ENCODE peak calls at places on chromosome 21, in five cellular contexts. One of them, this sample, is unnamed.

GRCh38 chr21:33762798-33763572 is 120.7 kb downstream of the ITSN1 start:
- DNase-seq in K562: no peak
- DNase-seq in A549: no peak
- DNase-seq in HepG2: no peak
- DNase-seq in IMR-90: peak; percentile 24
- DNase-seq in this sample: no peak

GRCh38 chr21:43686811-43687565 is 27.6 kb downstream of the RRP1B start:
- DNase-seq in K562: no peak
- DNase-seq in A549: no peak
- DNase-seq in HepG2: no peak
- DNase-seq in IMR-90: no peak
- DNase-seq in this sample: no peak

GRCh38 chr21:17709266-17709611 is 96.5 kb upstream of the BTG3 start:
- DNase-seq in K562: no peak
- DNase-seq in A549: no peak
- DNase-seq in HepG2: no peak
- DNase-seq in IMR-90: no peak
- DNase-seq in this sample: no peak

GRCh38 chr21:14734191-14734590 is 188.1 kb upstream of the SAMSN1 start:
- DNase-seq in K562: no peak
- DNase-seq in A549: no peak
- DNase-seq in HepG2: no peak
- DNase-seq in IMR-90: no peak
- DNase-seq in this sample: no peak

GRCh38 chr21:25487046-25487594 is 120.2 kb downstream of the MRPL39 start:
- DNase-seq in K562: no peak
- DNase-seq in A549: no peak
- DNase-seq in HepG2: no peak
- DNase-seq in IMR-90: no peak
- DNase-seq in this sample: no peak

GRCh38 chr21:43645414-43645891 is 13.8 kb downstream of the HSF2BP start:
- DNase-seq in K562: no peak
- DNase-seq in A549: peak; percentile 90
- DNase-seq in HepG2: peak; percentile 58
- DNase-seq in IMR-90: peak; percentile 82
- DNase-seq in this sample: no peak

GRCh38 chr21:25421327-25422028 is 185.8 kb downstream of the MRPL39 start:
- DNase-seq in K562: no peak
- DNase-seq in A549: peak; percentile 14
- DNase-seq in HepG2: no peak
- DNase-seq in IMR-90: peak; percentile 68
- DNase-seq in this sample: peak; percentile 15

GRCh38 chr21:33560965-33561364 is 18.1 kb downstream of the SON start:
- DNase-seq in K562: no peak
- DNase-seq in A549: no peak
- DNase-seq in HepG2: no peak
- DNase-seq in IMR-90: no peak
- DNase-seq in this sample: no peak

GRCh38 chr21:26167593-26167992 is 3.0 kb downstream of the APP start:
- DNase-seq in K562: no peak
- DNase-seq in A549: no peak
- DNase-seq in HepG2: no peak
- DNase-seq in IMR-90: no peak
- DNase-seq in this sample: no peak

GRCh38 chr21:33543505-33544129 is 779 bp downstream of the SON start:
- DNase-seq in K562: no peak
- DNase-seq in A549: no peak
- DNase-seq in HepG2: no peak
- DNase-seq in IMR-90: no peak
- DNase-seq in this sample: no peak

GRCh38 chr21:16082038-16082816 is 352.4 kb downstream of the USP25 start:
- DNase-seq in K562: no peak
- DNase-seq in A549: peak; percentile 13
- DNase-seq in HepG2: no peak
- DNase-seq in IMR-90: peak; percentile 22
- DNase-seq in this sample: no peak
- TF ChIP-seq MAFK in K562: no peak
- TF ChIP-seq MAFK in A549: no peak
- TF ChIP-seq MAFK in HepG2: no peak
- TF ChIP-seq MAFK in IMR-90: no peak
- TF ChIP-seq MAFK in this sample: no peak

GRCh38 chr21:35428489-35428888 is 379.4 kb upstream of the RUNX1 start:
- DNase-seq in K562: no peak
- DNase-seq in A549: no peak
- DNase-seq in HepG2: no peak
- DNase-seq in IMR-90: no peak
- DNase-seq in this sample: no peak
- TF ChIP-seq MAFK in K562: no peak
- TF ChIP-seq MAFK in A549: no peak
- TF ChIP-seq MAFK in HepG2: no peak
- TF ChIP-seq MAFK in IMR-90: no peak
- TF ChIP-seq MAFK in this sample: no peak

DNA sequence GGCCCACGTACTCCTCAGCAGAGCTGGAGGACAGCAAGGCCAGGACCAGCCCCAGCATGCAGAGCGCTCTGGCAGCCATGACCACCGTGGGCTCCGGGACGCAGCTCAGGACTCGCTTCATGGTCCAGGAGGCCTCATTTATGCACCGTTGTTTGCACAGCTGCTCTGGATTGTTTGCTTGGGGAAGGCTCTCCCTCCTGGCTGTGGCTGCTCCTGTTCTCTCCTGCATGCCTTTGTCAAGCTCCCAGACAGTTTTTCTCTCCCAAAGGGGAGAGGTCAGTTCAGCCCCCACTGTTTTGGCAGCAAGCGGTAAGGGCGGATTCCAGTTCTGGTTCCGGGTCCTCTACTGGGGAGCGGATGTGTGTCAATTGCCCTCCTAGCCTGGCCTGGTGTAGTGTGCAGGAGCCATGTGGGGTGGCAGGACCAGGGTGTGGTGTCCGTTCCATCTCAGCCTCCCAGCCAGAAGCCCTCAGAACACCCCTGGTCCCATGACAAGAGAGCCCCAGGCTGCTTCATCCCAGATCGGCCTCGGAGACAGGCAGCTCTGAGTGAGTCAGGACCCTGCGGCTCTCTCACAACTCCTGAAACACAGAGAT is at the start of gene TFF3:
- DNase-seq in K562: no peak
- DNase-seq in A549: peak; percentile 6
- DNase-seq in HepG2: peak; percentile 84
- DNase-seq in IMR-90: no peak
- DNase-seq in this sample: no peak
- TF ChIP-seq MAFK in K562: no peak
- TF ChIP-seq MAFK in A549: no peak
- TF ChIP-seq MAFK in HepG2: no peak
- TF ChIP-seq MAFK in IMR-90: no peak
- TF ChIP-seq MAFK in this sample: no peak

DNA sequence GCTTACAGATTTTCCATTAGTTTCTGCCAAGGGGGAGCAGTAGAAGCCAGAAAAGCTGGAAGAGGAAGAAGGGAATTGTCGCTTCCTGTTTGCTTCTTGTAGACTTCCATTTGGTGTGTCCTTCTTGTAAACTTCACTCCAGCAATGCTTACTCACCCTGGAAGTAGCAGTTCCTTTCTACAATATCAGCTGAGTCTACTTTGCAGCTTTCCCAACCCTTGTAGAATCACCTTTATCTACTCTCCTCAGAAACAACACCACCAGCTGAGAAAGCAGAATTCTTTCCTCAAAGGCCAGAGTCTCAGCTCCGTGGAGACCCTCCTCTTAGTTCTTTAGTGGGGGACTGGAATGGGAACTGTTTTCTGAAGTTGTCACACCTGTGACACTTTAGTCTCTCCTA is 1136.7 kb upstream of the TMPRSS15 start:
- DNase-seq in K562: no peak
- DNase-seq in A549: no peak
- DNase-seq in HepG2: no peak
- DNase-seq in IMR-90: no peak
- DNase-seq in this sample: no peak
- TF ChIP-seq MAFK in K562: no peak
- TF ChIP-seq MAFK in A549: no peak
- TF ChIP-seq MAFK in HepG2: no peak
- TF ChIP-seq MAFK in IMR-90: no peak
- TF ChIP-seq MAFK in this sample: no peak

DNA sequence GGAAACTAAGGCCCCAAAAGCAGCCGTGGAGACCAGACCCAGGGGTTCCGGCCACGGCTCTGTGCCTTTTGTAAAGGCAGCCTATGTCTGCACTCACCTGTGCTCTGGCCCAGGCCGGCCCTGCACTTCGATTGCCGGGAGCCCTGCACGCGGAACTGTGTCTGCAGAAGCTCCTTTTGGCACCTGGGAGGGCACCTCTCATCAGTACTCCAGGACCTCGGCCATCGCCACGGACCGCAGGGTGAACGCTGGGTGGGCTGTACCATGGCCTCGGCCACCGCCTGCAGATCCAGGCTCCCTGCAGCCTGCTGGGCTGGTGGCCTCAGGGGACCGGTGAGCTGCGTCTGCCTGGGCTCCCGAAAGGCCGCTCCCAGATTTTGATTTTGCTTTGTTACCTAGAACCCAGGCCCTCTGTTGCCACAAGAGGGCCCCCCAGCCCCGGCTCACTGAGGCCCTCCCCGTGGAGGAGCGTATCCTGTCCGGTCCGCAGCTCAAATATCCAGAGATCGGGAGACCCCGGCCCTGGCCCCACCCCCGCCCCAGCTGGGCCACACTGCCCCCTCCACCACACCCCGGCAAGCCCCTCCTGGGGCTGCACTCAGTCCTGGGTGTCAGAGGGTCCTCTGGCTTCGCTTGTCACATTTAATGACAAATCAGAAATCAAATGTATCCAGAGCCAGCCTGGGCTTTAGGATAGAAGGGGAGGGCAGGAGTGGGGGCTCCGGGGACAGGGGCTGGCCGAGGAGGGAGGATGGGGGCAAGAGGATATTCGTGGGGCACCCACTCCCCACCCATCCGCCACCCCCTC is 60.2 kb upstream of the PDE9A start:
- DNase-seq in K562: peak; percentile 91
- DNase-seq in A549: peak; percentile 42
- DNase-seq in HepG2: peak; percentile 48
- DNase-seq in IMR-90: peak; percentile 26
- DNase-seq in this sample: peak; percentile 85
- TF ChIP-seq MAFK in K562: no peak
- TF ChIP-seq MAFK in A549: no peak
- TF ChIP-seq MAFK in HepG2: no peak
- TF ChIP-seq MAFK in IMR-90: no peak
- TF ChIP-seq MAFK in this sample: no peak

GRCh38 chr21:32521736-32522360 is 63.5 kb downstream of the TCP10L start:
- DNase-seq in K562: no peak
- DNase-seq in A549: no peak
- DNase-seq in HepG2: no peak
- DNase-seq in IMR-90: no peak
- DNase-seq in this sample: no peak

GRCh38 chr21:32516729-32517649 is 68.3 kb downstream of the TCP10L start:
- DNase-seq in K562: no peak
- DNase-seq in A549: peak; percentile 25
- DNase-seq in HepG2: no peak
- DNase-seq in IMR-90: peak; percentile 99
- DNase-seq in this sample: no peak

GRCh38 chr21:32520885-32521735 is 64.2 kb downstream of the TCP10L start:
- DNase-seq in K562: no peak
- DNase-seq in A549: peak; percentile 28
- DNase-seq in HepG2: no peak
- DNase-seq in IMR-90: peak; percentile 97
- DNase-seq in this sample: no peak

GRCh38 chr21:32523463-32523862 is 61.9 kb downstream of the TCP10L start:
- DNase-seq in K562: no peak
- DNase-seq in A549: no peak
- DNase-seq in HepG2: no peak
- DNase-seq in IMR-90: no peak
- DNase-seq in this sample: no peak

DNA sequence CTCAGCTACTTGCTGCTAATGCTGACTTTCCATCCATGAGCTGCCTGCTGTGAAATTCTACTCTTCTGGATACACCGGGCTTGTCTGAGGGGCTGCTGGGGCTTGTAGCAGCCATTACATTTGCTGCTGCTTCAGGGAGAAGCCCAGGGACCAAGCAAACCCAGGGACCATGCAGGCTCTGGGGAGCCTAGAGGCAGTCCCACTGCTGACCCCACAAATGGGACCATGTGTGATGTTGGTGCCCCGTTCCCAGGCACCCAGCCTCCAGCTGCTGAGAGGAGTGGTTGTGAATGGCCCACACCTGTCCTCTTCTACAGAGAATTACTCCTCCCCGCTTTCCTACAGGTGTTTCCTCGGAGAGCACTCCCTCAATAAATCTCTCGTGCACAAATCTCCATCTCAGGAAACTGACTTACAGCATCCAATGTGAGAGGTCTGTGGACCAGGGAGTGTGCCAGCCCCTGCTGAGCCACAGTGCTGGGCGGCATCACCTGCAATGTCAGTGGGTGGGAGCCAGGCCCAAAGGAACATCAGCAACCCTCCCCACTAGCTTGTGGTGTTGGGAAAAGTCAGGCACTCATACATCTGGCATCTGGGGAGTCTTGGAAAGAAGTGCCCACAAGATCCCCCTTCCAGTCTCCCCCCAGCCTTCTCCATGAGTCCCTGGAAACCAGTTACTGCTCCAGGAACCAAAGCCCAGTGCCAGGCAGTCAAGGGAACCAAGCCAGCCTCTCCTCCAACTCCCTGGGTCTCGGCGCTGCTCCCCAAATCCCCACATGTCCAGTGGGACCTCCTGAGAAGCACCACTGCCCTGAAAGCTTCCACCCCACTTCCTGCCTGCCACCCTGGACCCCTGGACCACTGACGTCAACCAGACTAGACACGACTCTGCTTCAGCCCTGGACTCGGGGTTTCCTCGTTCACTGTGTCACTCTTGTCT is 65.1 kb downstream of the TCP10L start:
- DNase-seq in K562: no peak
- DNase-seq in A549: no peak
- DNase-seq in HepG2: no peak
- DNase-seq in IMR-90: no peak
- DNase-seq in this sample: no peak
- TF ChIP-seq MAFK in K562: no peak
- TF ChIP-seq MAFK in A549: no peak
- TF ChIP-seq MAFK in HepG2: no peak
- TF ChIP-seq MAFK in IMR-90: no peak
- TF ChIP-seq MAFK in this sample: no peak

GRCh38 chr21:39137248-39138186 is 45.7 kb downstream of the PSMG1 start:
- DNase-seq in K562: no peak
- DNase-seq in A549: peak; percentile 56
- DNase-seq in HepG2: peak; percentile 43
- DNase-seq in IMR-90: peak; percentile 24
- DNase-seq in this sample: no peak
- TF ChIP-seq MAFK in K562: peak; percentile 72
- TF ChIP-seq MAFK in A549: peak; percentile 34
- TF ChIP-seq MAFK in HepG2: peak; percentile 43
- TF ChIP-seq MAFK in IMR-90: no peak
- TF ChIP-seq MAFK in this sample: peak; percentile 54

GRCh38 chr21:28636988-28637691 is 355.5 kb downstream of the LTN1 start:
- DNase-seq in K562: no peak
- DNase-seq in A549: peak; percentile 26
- DNase-seq in HepG2: no peak
- DNase-seq in IMR-90: peak; percentile 94
- DNase-seq in this sample: no peak

GRCh38 chr21:28632718-28633408 is 359.8 kb downstream of the LTN1 start:
- DNase-seq in K562: no peak
- DNase-seq in A549: no peak
- DNase-seq in HepG2: no peak
- DNase-seq in IMR-90: peak; percentile 83
- DNase-seq in this sample: no peak

GRCh38 chr21:28639742-28640141 is 352.9 kb downstream of the LTN1 start:
- DNase-seq in K562: no peak
- DNase-seq in A549: no peak
- DNase-seq in HepG2: no peak
- DNase-seq in IMR-90: no peak
- DNase-seq in this sample: no peak

GRCh38 chr21:28635541-28635940 is 357.1 kb downstream of the LTN1 start:
- DNase-seq in K562: no peak
- DNase-seq in A549: no peak
- DNase-seq in HepG2: no peak
- DNase-seq in IMR-90: no peak
- DNase-seq in this sample: no peak

GRCh38 chr21:28633803-28634572 is 358.7 kb downstream of the LTN1 start:
- DNase-seq in K562: no peak
- DNase-seq in A549: no peak
- DNase-seq in HepG2: no peak
- DNase-seq in IMR-90: peak; percentile 95
- DNase-seq in this sample: no peak
- TF ChIP-seq MAFK in K562: no peak
- TF ChIP-seq MAFK in A549: no peak
- TF ChIP-seq MAFK in HepG2: no peak
- TF ChIP-seq MAFK in IMR-90: no peak
- TF ChIP-seq MAFK in this sample: no peak